ENCODE peak calls at places on chromosome 9, in five cellular contexts. P is Peyer's patch, I is cardiac muscle cell, F is transverse colon, B is HCT116. Y is an unnamed sample.

GRCh38 chr9:18071651-18072060 is 402.3 kb upstream of the ADAMTSL1 start:
- DNase-seq in I (peak; percentile 17), B (no peak), P (no peak), F (no peak), Y (no peak)

GRCh38 chr9:16303506-16303905 is 567.0 kb downstream of the BNC2 start:
- DNase-seq in P (no peak), F (no peak), B (no peak), I (no peak), Y (no peak)

GRCh38 chr9:110033869-110034268 is 174.1 kb downstream of the C9orf152 start:
- DNase-seq in B (no peak), F (no peak), P (no peak), I (no peak), Y (no peak)

GRCh38 chr9:38073882-38074281 is 4.9 kb upstream of the SHB start:
- DNase-seq in B (no peak), P (no peak), I (no peak), F (no peak), Y (no peak)

GRCh38 chr9:17117372-17117771 is 17.5 kb upstream of the CNTLN start:
- DNase-seq in P (no peak), F (no peak), I (no peak), B (no peak), Y (no peak)

GRCh38 chr9:3578786-3579185 is 53.0 kb upstream of the RFX3 start:
- DNase-seq in B (no peak), P (no peak), F (no peak), I (peak; percentile 71), Y (no peak)

GRCh38 chr9:112665347-112665746 is 52.6 kb downstream of the INIP start:
- DNase-seq in I (peak; percentile 27), B (no peak), F (no peak), P (no peak), Y (no peak)

GRCh38 chr9:91659529-91660294 is 236.1 kb upstream of the NFIL3 start:
- DNase-seq in F (no peak), B (peak; percentile 12), I (peak; percentile 44), P (no peak), Y (peak; percentile 33)

GRCh38 chr9:94603259-94603776 is 9.7 kb upstream of the FBP2 start:
- DNase-seq in F (peak; percentile 84), B (peak; percentile 62), P (peak; percentile 61), I (peak; percentile 91), Y (peak; percentile 83)

GRCh38 chr9:69922646-69923045 is 102.0 kb downstream of the CFAP95 start:
- DNase-seq in B (no peak), F (no peak), I (no peak), P (no peak), Y (no peak)

GRCh38 chr9:81410201-81410600 is 279.1 kb downstream of the TLE1 start:
- DNase-seq in I (peak; percentile 34), P (no peak), F (no peak), B (peak; percentile 12), Y (no peak)

GRCh38 chr9:112615584-112616271 is 102.2 kb downstream of the INIP start:
- DNase-seq in P (no peak), B (no peak), F (no peak), I (no peak), Y (no peak)

DNA sequence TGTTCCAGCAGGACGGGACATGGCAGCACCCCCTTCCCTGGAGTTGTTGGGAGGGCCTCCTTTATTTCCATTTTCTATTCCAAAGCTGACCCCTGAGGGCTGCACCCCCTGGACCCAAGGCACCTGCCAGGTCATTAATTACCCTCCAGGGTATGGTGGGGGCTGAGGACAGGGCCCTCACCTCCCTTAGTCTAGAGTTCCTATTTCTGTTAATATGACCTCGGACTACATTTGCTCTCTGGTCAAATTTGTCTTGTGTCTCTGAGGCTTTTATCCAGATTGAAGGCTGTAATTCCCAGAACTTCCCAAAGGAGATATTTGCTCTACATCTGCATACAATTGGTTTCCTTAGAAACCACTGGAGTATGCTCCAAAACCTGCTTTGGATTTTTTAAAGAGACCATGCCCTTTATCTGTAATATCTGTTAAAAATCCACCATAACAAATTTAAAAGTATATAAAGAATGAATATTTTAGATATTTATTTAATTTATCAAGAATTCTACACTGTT is 16.8 kb downstream of the PHF2 start:
- DNase-seq in I (no peak), P (no peak), F (no peak), B (no peak), Y (no peak)
- H3K4me1 ChIP-seq in I (peaks cover 9% of the 10 kb centered on the region), P (no peaks in the 10 kb centered on the region), F (peaks cover 20% of the 10 kb centered on the region), B (peaks cover 6% of the 10 kb centered on the region), Y (peaks cover 3% of the 10 kb centered on the region)

DNA sequence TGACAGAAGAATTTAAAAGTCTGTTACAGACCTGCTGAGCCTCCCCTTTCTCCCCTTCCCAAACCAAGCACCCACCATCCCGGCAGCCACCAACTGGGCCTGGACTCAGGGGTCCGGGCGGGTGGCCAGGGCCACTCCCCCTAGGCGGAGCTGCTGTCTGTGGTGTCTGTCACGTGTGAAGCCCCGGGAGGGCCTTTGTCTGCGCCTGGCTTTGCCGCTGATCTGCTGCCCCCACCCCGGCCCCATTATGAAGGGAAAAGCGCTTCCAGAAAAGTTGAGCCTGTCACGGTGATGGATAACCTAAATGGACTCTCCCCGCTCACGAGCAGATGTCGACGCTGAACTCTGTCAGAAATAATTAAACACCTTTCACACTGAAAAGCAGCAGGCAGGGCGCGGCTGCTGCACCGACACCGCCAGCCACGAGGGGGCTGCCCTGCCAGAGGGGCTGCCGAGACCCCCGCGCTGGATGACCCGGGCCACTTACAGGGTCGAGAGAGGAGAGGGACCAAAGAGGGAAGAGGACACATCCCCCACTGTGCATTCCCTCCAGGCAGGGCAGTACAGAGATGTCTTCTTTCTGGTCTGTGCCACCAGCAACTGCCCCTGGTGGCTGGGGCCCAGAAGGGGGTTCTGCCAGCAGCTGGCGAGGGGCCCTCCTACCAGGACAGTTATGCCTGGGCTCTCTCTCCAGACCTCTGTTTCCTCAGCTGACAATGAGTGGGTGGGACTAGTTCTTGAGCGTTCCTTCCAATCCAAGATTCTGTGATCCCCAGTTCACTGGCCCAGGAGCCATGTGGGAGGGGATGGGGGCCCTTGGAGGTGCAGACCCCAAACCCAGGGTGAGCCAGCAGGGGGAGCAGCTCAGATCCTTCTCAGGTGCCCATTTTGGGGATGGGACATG is 36.0 kb upstream of the BARHL1 start:
- DNase-seq in P (no peak), I (peak; percentile 57), F (no peak), B (no peak), Y (no peak)
- TF ChIP-seq CTCF in P (peak; percentile 18), I (peak; percentile 58), F (no peak), B (peak; percentile 49), Y (peak; percentile 65)

GRCh38 chr9:61673247-61673646 is 483.4 kb downstream of the SPATA31A7 start:
- DNase-seq in B (no peak), I (no peak), F (no peak), P (no peak), Y (no peak)
- H3K9me3 ChIP-seq in B (no peaks in the 10 kb centered on the region), I (no peaks in the 10 kb centered on the region), F (no peaks in the 10 kb centered on the region), P (no peaks in the 10 kb centered on the region), Y (no peaks in the 10 kb centered on the region)

GRCh38 chr9:34980181-34980761 is 9.3 kb upstream of the DNAJB5 start:
- DNase-seq in P (no peak), F (no peak), B (no peak), I (no peak), Y (no peak)
- H3K4me1 ChIP-seq in P (peaks cover 8% of the 10 kb centered on the region), F (no peaks in the 10 kb centered on the region), B (no peaks in the 10 kb centered on the region), I (no peaks in the 10 kb centered on the region), Y (no peaks in the 10 kb centered on the region)

GRCh38 chr9:71769175-71770165 is 1.2 kb upstream of the CEMIP2 start:
- DNase-seq in B (peak; percentile 75), I (peak; percentile 43), F (peak; percentile 86), P (peak; percentile 91), Y (peak; percentile 71)
- TF ChIP-seq CTCF in B (no peak), I (no peak), F (peak; percentile 26), P (peak; percentile 34), Y (no peak)

GRCh38 chr9:21890696-21891095 is 88.3 kb downstream of the MTAP start:
- DNase-seq in B (no peak), F (no peak), I (peak; percentile 22), P (no peak), Y (no peak)
- H3K9me3 ChIP-seq in B (no peaks in the 10 kb centered on the region), F (peaks cover 21% of the 10 kb centered on the region), I (no peaks in the 10 kb centered on the region), P (peaks cover 3% of the 10 kb centered on the region), Y (no peaks in the 10 kb centered on the region)

DNA sequence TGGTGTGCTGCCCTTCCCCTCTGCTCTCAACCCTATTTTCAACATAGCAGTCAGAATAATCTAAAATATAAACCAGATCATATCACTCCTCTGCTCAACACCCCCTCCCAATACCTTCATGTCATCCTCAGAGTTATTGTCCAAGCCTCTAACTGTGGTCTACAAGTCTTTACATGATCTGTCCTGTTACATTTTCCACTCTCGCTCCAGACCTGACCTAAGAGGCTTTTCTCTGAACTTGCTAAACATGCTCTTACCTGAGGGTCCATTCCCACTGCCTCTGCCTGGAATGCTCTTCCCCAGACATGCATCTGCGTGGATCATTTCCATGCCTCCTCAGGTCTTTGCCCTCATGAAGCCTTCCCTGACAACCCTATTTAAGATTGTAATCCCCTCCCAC is 12.0 kb downstream of the NIPSNAP3B start:
- DNase-seq in B (no peak), F (no peak), P (no peak), I (no peak), Y (no peak)
- H3K4me1 ChIP-seq in B (no peaks in the 10 kb centered on the region), F (no peaks in the 10 kb centered on the region), P (no peaks in the 10 kb centered on the region), I (peaks cover 69% of the 10 kb centered on the region), Y (no peaks in the 10 kb centered on the region)

GRCh38 chr9:126089789-126090188 is 236.8 kb upstream of the MVB12B start:
- DNase-seq in P (no peak), B (no peak), F (no peak), I (no peak), Y (no peak)
- TF ChIP-seq CTCF in P (no peak), B (no peak), F (no peak), I (no peak), Y (no peak)

Y was measured in Caco-2.